ENCODE peak calls at places on chromosomes 11 and 22, in ten cellular contexts. One of them, this sample, is unnamed.

GRCh38 chr22:26068571-26068970 is 100.7 kb upstream of the SEZ6L start:
- DNase-seq in activated CD4-positive, alpha-beta T cell treated with anti-CD3 and anti-CD28 coated beads, Interleukin-2, amount 50 U/mL, for 1 hour: no peak
- DNase-seq in posterior vena cava: no peak
- DNase-seq in pancreas: no peak
- DNase-seq in HT1080: peak
- DNase-seq in central memory CD4-positive, alpha-beta T cell: no peak
- DNase-seq in kidney: no peak
- DNase-seq in stimulated activated CD4-positive, alpha-beta T cell treated with anti-CD3 and anti-CD28 coated beads, TNF-alpha, amount 100 ng/mL, for 48 hours: no peak
- DNase-seq in naive thymus-derived CD4-positive, alpha-beta T cell: no peak
- DNase-seq in nephron progenitor cell: no peak
- DNase-seq in this sample: no peak

GRCh38 chr11:15471709-15472404 is 357.1 kb downstream of the INSC start:
- DNase-seq in activated CD4-positive, alpha-beta T cell treated with anti-CD3 and anti-CD28 coated beads, Interleukin-2, amount 50 U/mL, for 1 hour: no peak
- DNase-seq in posterior vena cava: no peak
- DNase-seq in pancreas: no peak
- DNase-seq in HT1080: no peak
- DNase-seq in central memory CD4-positive, alpha-beta T cell: no peak
- DNase-seq in kidney: no peak
- DNase-seq in stimulated activated CD4-positive, alpha-beta T cell treated with anti-CD3 and anti-CD28 coated beads, TNF-alpha, amount 100 ng/mL, for 48 hours: no peak
- DNase-seq in naive thymus-derived CD4-positive, alpha-beta T cell: no peak
- DNase-seq in nephron progenitor cell: no peak
- DNase-seq in this sample: no peak

GRCh38 chr22:19109198-19110063 is 12.8 kb downstream of the DGCR2 start:
- DNase-seq in activated CD4-positive, alpha-beta T cell treated with anti-CD3 and anti-CD28 coated beads, Interleukin-2, amount 50 U/mL, for 1 hour: peak
- DNase-seq in posterior vena cava: peak
- DNase-seq in pancreas: peak
- DNase-seq in HT1080: no peak
- DNase-seq in central memory CD4-positive, alpha-beta T cell: peak
- DNase-seq in kidney: no peak
- DNase-seq in stimulated activated CD4-positive, alpha-beta T cell treated with anti-CD3 and anti-CD28 coated beads, TNF-alpha, amount 100 ng/mL, for 48 hours: no peak
- DNase-seq in naive thymus-derived CD4-positive, alpha-beta T cell: peak
- DNase-seq in nephron progenitor cell: no peak
- DNase-seq in this sample: peak

GRCh38 chr11:96237759-96238158 is 105.2 kb downstream of the MAML2 start:
- DNase-seq in activated CD4-positive, alpha-beta T cell treated with anti-CD3 and anti-CD28 coated beads, Interleukin-2, amount 50 U/mL, for 1 hour: no peak
- DNase-seq in posterior vena cava: no peak
- DNase-seq in pancreas: no peak
- DNase-seq in HT1080: no peak
- DNase-seq in central memory CD4-positive, alpha-beta T cell: no peak
- DNase-seq in kidney: no peak
- DNase-seq in stimulated activated CD4-positive, alpha-beta T cell treated with anti-CD3 and anti-CD28 coated beads, TNF-alpha, amount 100 ng/mL, for 48 hours: no peak
- DNase-seq in naive thymus-derived CD4-positive, alpha-beta T cell: no peak
- DNase-seq in nephron progenitor cell: no peak
- DNase-seq in this sample: no peak

GRCh38 chr11:17343907-17344306 is 7.7 kb upstream of the NCR3LG1 start:
- DNase-seq in activated CD4-positive, alpha-beta T cell treated with anti-CD3 and anti-CD28 coated beads, Interleukin-2, amount 50 U/mL, for 1 hour: no peak
- DNase-seq in posterior vena cava: no peak
- DNase-seq in pancreas: no peak
- DNase-seq in HT1080: peak
- DNase-seq in central memory CD4-positive, alpha-beta T cell: no peak
- DNase-seq in kidney: no peak
- DNase-seq in stimulated activated CD4-positive, alpha-beta T cell treated with anti-CD3 and anti-CD28 coated beads, TNF-alpha, amount 100 ng/mL, for 48 hours: peak
- DNase-seq in naive thymus-derived CD4-positive, alpha-beta T cell: no peak
- DNase-seq in nephron progenitor cell: no peak
- DNase-seq in this sample: no peak

GRCh38 chr11:279040-279965 is 1.1 kb downstream of the NLRP6 start:
- DNase-seq in activated CD4-positive, alpha-beta T cell treated with anti-CD3 and anti-CD28 coated beads, Interleukin-2, amount 50 U/mL, for 1 hour: no peak
- DNase-seq in posterior vena cava: peak
- DNase-seq in pancreas: peak
- DNase-seq in HT1080: no peak
- DNase-seq in central memory CD4-positive, alpha-beta T cell: no peak
- DNase-seq in kidney: peak
- DNase-seq in stimulated activated CD4-positive, alpha-beta T cell treated with anti-CD3 and anti-CD28 coated beads, TNF-alpha, amount 100 ng/mL, for 48 hours: no peak
- DNase-seq in naive thymus-derived CD4-positive, alpha-beta T cell: no peak
- DNase-seq in nephron progenitor cell: no peak
- DNase-seq in this sample: no peak

GRCh38 chr11:111733655-111734088 is 32.5 kb downstream of the PPP2R1B start:
- DNase-seq in activated CD4-positive, alpha-beta T cell treated with anti-CD3 and anti-CD28 coated beads, Interleukin-2, amount 50 U/mL, for 1 hour: no peak
- DNase-seq in posterior vena cava: no peak
- DNase-seq in pancreas: no peak
- DNase-seq in HT1080: no peak
- DNase-seq in central memory CD4-positive, alpha-beta T cell: no peak
- DNase-seq in kidney: peak
- DNase-seq in stimulated activated CD4-positive, alpha-beta T cell treated with anti-CD3 and anti-CD28 coated beads, TNF-alpha, amount 100 ng/mL, for 48 hours: no peak
- DNase-seq in naive thymus-derived CD4-positive, alpha-beta T cell: no peak
- DNase-seq in nephron progenitor cell: no peak
- DNase-seq in this sample: no peak

GRCh38 chr11:111801135-111801534 is 34.9 kb upstream of the PPP2R1B start:
- DNase-seq in activated CD4-positive, alpha-beta T cell treated with anti-CD3 and anti-CD28 coated beads, Interleukin-2, amount 50 U/mL, for 1 hour: no peak
- DNase-seq in posterior vena cava: no peak
- DNase-seq in pancreas: no peak
- DNase-seq in HT1080: no peak
- DNase-seq in central memory CD4-positive, alpha-beta T cell: no peak
- DNase-seq in kidney: no peak
- DNase-seq in stimulated activated CD4-positive, alpha-beta T cell treated with anti-CD3 and anti-CD28 coated beads, TNF-alpha, amount 100 ng/mL, for 48 hours: no peak
- DNase-seq in naive thymus-derived CD4-positive, alpha-beta T cell: no peak
- DNase-seq in nephron progenitor cell: no peak
- DNase-seq in this sample: peak

GRCh38 chr22:33357894-33358440 is 299.8 kb upstream of the SYN3 start:
- DNase-seq in activated CD4-positive, alpha-beta T cell treated with anti-CD3 and anti-CD28 coated beads, Interleukin-2, amount 50 U/mL, for 1 hour: no peak
- DNase-seq in posterior vena cava: no peak
- DNase-seq in pancreas: no peak
- DNase-seq in HT1080: no peak
- DNase-seq in central memory CD4-positive, alpha-beta T cell: no peak
- DNase-seq in kidney: no peak
- DNase-seq in stimulated activated CD4-positive, alpha-beta T cell treated with anti-CD3 and anti-CD28 coated beads, TNF-alpha, amount 100 ng/mL, for 48 hours: no peak
- DNase-seq in naive thymus-derived CD4-positive, alpha-beta T cell: no peak
- DNase-seq in nephron progenitor cell: no peak
- DNase-seq in this sample: no peak

GRCh38 chr11:123054301-123055065 is 7.5 kb downstream of the HSPA8 start:
- DNase-seq in activated CD4-positive, alpha-beta T cell treated with anti-CD3 and anti-CD28 coated beads, Interleukin-2, amount 50 U/mL, for 1 hour: no peak
- DNase-seq in posterior vena cava: no peak
- DNase-seq in pancreas: no peak
- DNase-seq in HT1080: peak
- DNase-seq in central memory CD4-positive, alpha-beta T cell: peak
- DNase-seq in kidney: no peak
- DNase-seq in stimulated activated CD4-positive, alpha-beta T cell treated with anti-CD3 and anti-CD28 coated beads, TNF-alpha, amount 100 ng/mL, for 48 hours: no peak
- DNase-seq in naive thymus-derived CD4-positive, alpha-beta T cell: peak
- DNase-seq in nephron progenitor cell: peak
- DNase-seq in this sample: peak

GRCh38 chr22:46737105-46737975 is 712 bp downstream of the CERK start:
- DNase-seq in activated CD4-positive, alpha-beta T cell treated with anti-CD3 and anti-CD28 coated beads, Interleukin-2, amount 50 U/mL, for 1 hour: peak
- DNase-seq in posterior vena cava: no peak
- DNase-seq in pancreas: peak
- DNase-seq in HT1080: no peak
- DNase-seq in central memory CD4-positive, alpha-beta T cell: peak
- DNase-seq in kidney: no peak
- DNase-seq in stimulated activated CD4-positive, alpha-beta T cell treated with anti-CD3 and anti-CD28 coated beads, TNF-alpha, amount 100 ng/mL, for 48 hours: peak
- DNase-seq in naive thymus-derived CD4-positive, alpha-beta T cell: peak
- DNase-seq in nephron progenitor cell: peak
- DNase-seq in this sample: peak

GRCh38 chr22:27885977-27886842 is 32.8 kb downstream of the PITPNB start:
- DNase-seq in activated CD4-positive, alpha-beta T cell treated with anti-CD3 and anti-CD28 coated beads, Interleukin-2, amount 50 U/mL, for 1 hour: peak
- DNase-seq in posterior vena cava: no peak
- DNase-seq in pancreas: no peak
- DNase-seq in HT1080: peak
- DNase-seq in central memory CD4-positive, alpha-beta T cell: peak
- DNase-seq in kidney: no peak
- DNase-seq in stimulated activated CD4-positive, alpha-beta T cell treated with anti-CD3 and anti-CD28 coated beads, TNF-alpha, amount 100 ng/mL, for 48 hours: no peak
- DNase-seq in naive thymus-derived CD4-positive, alpha-beta T cell: peak
- DNase-seq in nephron progenitor cell: peak
- DNase-seq in this sample: peak

GRCh38 chr22:48786679-48786996 is 1041.0 kb downstream of the BRD1 start:
- DNase-seq in activated CD4-positive, alpha-beta T cell treated with anti-CD3 and anti-CD28 coated beads, Interleukin-2, amount 50 U/mL, for 1 hour: no peak
- DNase-seq in posterior vena cava: no peak
- DNase-seq in pancreas: no peak
- DNase-seq in HT1080: no peak
- DNase-seq in central memory CD4-positive, alpha-beta T cell: no peak
- DNase-seq in kidney: no peak
- DNase-seq in stimulated activated CD4-positive, alpha-beta T cell treated with anti-CD3 and anti-CD28 coated beads, TNF-alpha, amount 100 ng/mL, for 48 hours: no peak
- DNase-seq in naive thymus-derived CD4-positive, alpha-beta T cell: no peak
- DNase-seq in nephron progenitor cell: no peak
- DNase-seq in this sample: no peak

GRCh38 chr11:121129362-121130340 is 28.6 kb downstream of the TECTA start:
- DNase-seq in activated CD4-positive, alpha-beta T cell treated with anti-CD3 and anti-CD28 coated beads, Interleukin-2, amount 50 U/mL, for 1 hour: no peak
- DNase-seq in posterior vena cava: no peak
- DNase-seq in pancreas: no peak
- DNase-seq in HT1080: peak
- DNase-seq in central memory CD4-positive, alpha-beta T cell: no peak
- DNase-seq in kidney: no peak
- DNase-seq in stimulated activated CD4-positive, alpha-beta T cell treated with anti-CD3 and anti-CD28 coated beads, TNF-alpha, amount 100 ng/mL, for 48 hours: no peak
- DNase-seq in naive thymus-derived CD4-positive, alpha-beta T cell: no peak
- DNase-seq in nephron progenitor cell: no peak
- DNase-seq in this sample: no peak

GRCh38 chr11:22884268-22884667 is 24.0 kb upstream of the CCDC179 start:
- DNase-seq in activated CD4-positive, alpha-beta T cell treated with anti-CD3 and anti-CD28 coated beads, Interleukin-2, amount 50 U/mL, for 1 hour: no peak
- DNase-seq in posterior vena cava: no peak
- DNase-seq in pancreas: no peak
- DNase-seq in HT1080: no peak
- DNase-seq in central memory CD4-positive, alpha-beta T cell: no peak
- DNase-seq in kidney: no peak
- DNase-seq in stimulated activated CD4-positive, alpha-beta T cell treated with anti-CD3 and anti-CD28 coated beads, TNF-alpha, amount 100 ng/mL, for 48 hours: no peak
- DNase-seq in naive thymus-derived CD4-positive, alpha-beta T cell: no peak
- DNase-seq in nephron progenitor cell: no peak
- DNase-seq in this sample: no peak

GRCh38 chr11:1129666-1130160 is 28.0 kb upstream of the MUC5AC start:
- DNase-seq in activated CD4-positive, alpha-beta T cell treated with anti-CD3 and anti-CD28 coated beads, Interleukin-2, amount 50 U/mL, for 1 hour: no peak
- DNase-seq in posterior vena cava: peak
- DNase-seq in pancreas: peak
- DNase-seq in HT1080: no peak
- DNase-seq in central memory CD4-positive, alpha-beta T cell: no peak
- DNase-seq in kidney: peak
- DNase-seq in stimulated activated CD4-positive, alpha-beta T cell treated with anti-CD3 and anti-CD28 coated beads, TNF-alpha, amount 100 ng/mL, for 48 hours: no peak
- DNase-seq in naive thymus-derived CD4-positive, alpha-beta T cell: no peak
- DNase-seq in nephron progenitor cell: no peak
- DNase-seq in this sample: no peak

GRCh38 chr11:94151311-94151710 is 22.7 kb downstream of the PANX1 start:
- DNase-seq in activated CD4-positive, alpha-beta T cell treated with anti-CD3 and anti-CD28 coated beads, Interleukin-2, amount 50 U/mL, for 1 hour: no peak
- DNase-seq in posterior vena cava: no peak
- DNase-seq in pancreas: no peak
- DNase-seq in HT1080: no peak
- DNase-seq in central memory CD4-positive, alpha-beta T cell: no peak
- DNase-seq in kidney: no peak
- DNase-seq in stimulated activated CD4-positive, alpha-beta T cell treated with anti-CD3 and anti-CD28 coated beads, TNF-alpha, amount 100 ng/mL, for 48 hours: no peak
- DNase-seq in naive thymus-derived CD4-positive, alpha-beta T cell: no peak
- DNase-seq in nephron progenitor cell: no peak
- DNase-seq in this sample: no peak

GRCh38 chr11:75510011-75510595 is 15.6 kb downstream of the GDPD5 start:
- DNase-seq in activated CD4-positive, alpha-beta T cell treated with anti-CD3 and anti-CD28 coated beads, Interleukin-2, amount 50 U/mL, for 1 hour: no peak
- DNase-seq in posterior vena cava: no peak
- DNase-seq in pancreas: no peak
- DNase-seq in HT1080: no peak
- DNase-seq in central memory CD4-positive, alpha-beta T cell: no peak
- DNase-seq in kidney: no peak
- DNase-seq in stimulated activated CD4-positive, alpha-beta T cell treated with anti-CD3 and anti-CD28 coated beads, TNF-alpha, amount 100 ng/mL, for 48 hours: no peak
- DNase-seq in naive thymus-derived CD4-positive, alpha-beta T cell: no peak
- DNase-seq in nephron progenitor cell: no peak
- DNase-seq in this sample: no peak

GRCh38 chr11:64207247-64208085 is 945 bp downstream of the FERMT3 start:
- DNase-seq in activated CD4-positive, alpha-beta T cell treated with anti-CD3 and anti-CD28 coated beads, Interleukin-2, amount 50 U/mL, for 1 hour: peak
- DNase-seq in posterior vena cava: peak
- DNase-seq in pancreas: peak
- DNase-seq in HT1080: peak
- DNase-seq in central memory CD4-positive, alpha-beta T cell: peak
- DNase-seq in kidney: peak
- DNase-seq in stimulated activated CD4-positive, alpha-beta T cell treated with anti-CD3 and anti-CD28 coated beads, TNF-alpha, amount 100 ng/mL, for 48 hours: peak
- DNase-seq in naive thymus-derived CD4-positive, alpha-beta T cell: peak
- DNase-seq in nephron progenitor cell: no peak
- DNase-seq in this sample: peak

GRCh38 chr11:60498853-60499252 is 6.3 kb downstream of the MS4A12 start:
- DNase-seq in activated CD4-positive, alpha-beta T cell treated with anti-CD3 and anti-CD28 coated beads, Interleukin-2, amount 50 U/mL, for 1 hour: no peak
- DNase-seq in posterior vena cava: no peak
- DNase-seq in pancreas: no peak
- DNase-seq in HT1080: peak
- DNase-seq in central memory CD4-positive, alpha-beta T cell: no peak
- DNase-seq in kidney: no peak
- DNase-seq in stimulated activated CD4-positive, alpha-beta T cell treated with anti-CD3 and anti-CD28 coated beads, TNF-alpha, amount 100 ng/mL, for 48 hours: no peak
- DNase-seq in naive thymus-derived CD4-positive, alpha-beta T cell: no peak
- DNase-seq in nephron progenitor cell: no peak
- DNase-seq in this sample: peak

GRCh38 chr22:47045691-47046410 is 283.4 kb downstream of the TBC1D22A start:
- DNase-seq in activated CD4-positive, alpha-beta T cell treated with anti-CD3 and anti-CD28 coated beads, Interleukin-2, amount 50 U/mL, for 1 hour: no peak
- DNase-seq in posterior vena cava: peak
- DNase-seq in pancreas: peak
- DNase-seq in HT1080: no peak
- DNase-seq in central memory CD4-positive, alpha-beta T cell: no peak
- DNase-seq in kidney: peak
- DNase-seq in stimulated activated CD4-positive, alpha-beta T cell treated with anti-CD3 and anti-CD28 coated beads, TNF-alpha, amount 100 ng/mL, for 48 hours: no peak
- DNase-seq in naive thymus-derived CD4-positive, alpha-beta T cell: no peak
- DNase-seq in nephron progenitor cell: no peak
- DNase-seq in this sample: no peak

GRCh38 chr11:68020575-68020974 is 9.9 kb upstream of the NDUFS8 start:
- DNase-seq in activated CD4-positive, alpha-beta T cell treated with anti-CD3 and anti-CD28 coated beads, Interleukin-2, amount 50 U/mL, for 1 hour: no peak
- DNase-seq in posterior vena cava: no peak
- DNase-seq in pancreas: no peak
- DNase-seq in HT1080: peak
- DNase-seq in central memory CD4-positive, alpha-beta T cell: no peak
- DNase-seq in kidney: no peak
- DNase-seq in stimulated activated CD4-positive, alpha-beta T cell treated with anti-CD3 and anti-CD28 coated beads, TNF-alpha, amount 100 ng/mL, for 48 hours: no peak
- DNase-seq in naive thymus-derived CD4-positive, alpha-beta T cell: no peak
- DNase-seq in nephron progenitor cell: no peak
- DNase-seq in this sample: peak

GRCh38 chr11:72584293-72584921 is 89.8 kb downstream of the PDE2A start:
- DNase-seq in activated CD4-positive, alpha-beta T cell treated with anti-CD3 and anti-CD28 coated beads, Interleukin-2, amount 50 U/mL, for 1 hour: peak
- DNase-seq in posterior vena cava: peak
- DNase-seq in pancreas: peak
- DNase-seq in HT1080: no peak
- DNase-seq in central memory CD4-positive, alpha-beta T cell: peak
- DNase-seq in kidney: peak
- DNase-seq in stimulated activated CD4-positive, alpha-beta T cell treated with anti-CD3 and anti-CD28 coated beads, TNF-alpha, amount 100 ng/mL, for 48 hours: peak
- DNase-seq in naive thymus-derived CD4-positive, alpha-beta T cell: peak
- DNase-seq in nephron progenitor cell: peak
- DNase-seq in this sample: no peak

GRCh38 chr22:47586946-47587345 is 824.5 kb downstream of the TBC1D22A start:
- DNase-seq in activated CD4-positive, alpha-beta T cell treated with anti-CD3 and anti-CD28 coated beads, Interleukin-2, amount 50 U/mL, for 1 hour: no peak
- DNase-seq in posterior vena cava: no peak
- DNase-seq in pancreas: no peak
- DNase-seq in HT1080: no peak
- DNase-seq in central memory CD4-positive, alpha-beta T cell: no peak
- DNase-seq in kidney: no peak
- DNase-seq in stimulated activated CD4-positive, alpha-beta T cell treated with anti-CD3 and anti-CD28 coated beads, TNF-alpha, amount 100 ng/mL, for 48 hours: no peak
- DNase-seq in naive thymus-derived CD4-positive, alpha-beta T cell: no peak
- DNase-seq in nephron progenitor cell: no peak
- DNase-seq in this sample: no peak

GRCh38 chr22:47194476-47195155 is 432.2 kb downstream of the TBC1D22A start:
- DNase-seq in activated CD4-positive, alpha-beta T cell treated with anti-CD3 and anti-CD28 coated beads, Interleukin-2, amount 50 U/mL, for 1 hour: no peak
- DNase-seq in posterior vena cava: no peak
- DNase-seq in pancreas: no peak
- DNase-seq in HT1080: peak
- DNase-seq in central memory CD4-positive, alpha-beta T cell: no peak
- DNase-seq in kidney: peak
- DNase-seq in stimulated activated CD4-positive, alpha-beta T cell treated with anti-CD3 and anti-CD28 coated beads, TNF-alpha, amount 100 ng/mL, for 48 hours: no peak
- DNase-seq in naive thymus-derived CD4-positive, alpha-beta T cell: no peak
- DNase-seq in nephron progenitor cell: no peak
- DNase-seq in this sample: no peak

GRCh38 chr11:12287009-12287373 is 90.4 kb upstream of the PARVA start:
- DNase-seq in activated CD4-positive, alpha-beta T cell treated with anti-CD3 and anti-CD28 coated beads, Interleukin-2, amount 50 U/mL, for 1 hour: no peak
- DNase-seq in posterior vena cava: peak
- DNase-seq in pancreas: no peak
- DNase-seq in HT1080: peak
- DNase-seq in central memory CD4-positive, alpha-beta T cell: no peak
- DNase-seq in kidney: peak
- DNase-seq in stimulated activated CD4-positive, alpha-beta T cell treated with anti-CD3 and anti-CD28 coated beads, TNF-alpha, amount 100 ng/mL, for 48 hours: no peak
- DNase-seq in naive thymus-derived CD4-positive, alpha-beta T cell: no peak
- DNase-seq in nephron progenitor cell: no peak
- DNase-seq in this sample: no peak

GRCh38 chr11:35288817-35289541 is 130.4 kb downstream of the SLC1A2 start:
- DNase-seq in activated CD4-positive, alpha-beta T cell treated with anti-CD3 and anti-CD28 coated beads, Interleukin-2, amount 50 U/mL, for 1 hour: no peak
- DNase-seq in posterior vena cava: no peak
- DNase-seq in pancreas: no peak
- DNase-seq in HT1080: peak
- DNase-seq in central memory CD4-positive, alpha-beta T cell: no peak
- DNase-seq in kidney: no peak
- DNase-seq in stimulated activated CD4-positive, alpha-beta T cell treated with anti-CD3 and anti-CD28 coated beads, TNF-alpha, amount 100 ng/mL, for 48 hours: no peak
- DNase-seq in naive thymus-derived CD4-positive, alpha-beta T cell: no peak
- DNase-seq in nephron progenitor cell: no peak
- DNase-seq in this sample: no peak

GRCh38 chr11:123942413-123942812 is 1.2 kb downstream of the OR6T1 start:
- DNase-seq in activated CD4-positive, alpha-beta T cell treated with anti-CD3 and anti-CD28 coated beads, Interleukin-2, amount 50 U/mL, for 1 hour: no peak
- DNase-seq in posterior vena cava: no peak
- DNase-seq in pancreas: no peak
- DNase-seq in HT1080: no peak
- DNase-seq in central memory CD4-positive, alpha-beta T cell: no peak
- DNase-seq in kidney: no peak
- DNase-seq in stimulated activated CD4-positive, alpha-beta T cell treated with anti-CD3 and anti-CD28 coated beads, TNF-alpha, amount 100 ng/mL, for 48 hours: no peak
- DNase-seq in naive thymus-derived CD4-positive, alpha-beta T cell: no peak
- DNase-seq in nephron progenitor cell: no peak
- DNase-seq in this sample: no peak